ENCODE peak calls at places on chromosomes 12 and 14, in seven cellular contexts. C, D, Y, B, E, W and R are unnamed samples.

GRCh38 chr12:120438495-120439198 is 734 bp downstream of the COX6A1 start:
- DNase-seq in C (no peak), D (no peak), Y (no peak), B (no peak), E (no peak), W (no peak), R (peak; percentile 23)

GRCh38 chr12:132065203-132065602 is 78.9 kb downstream of the DDX51 start:
- DNase-seq in C (no peak), D (no peak), Y (no peak), B (no peak), E (no peak), W (no peak), R (no peak)

GRCh38 chr12:2198088-2198501 is 145.3 kb downstream of the CACNA1C start:
- DNase-seq in C (no peak), D (no peak), Y (no peak), B (no peak), E (peak; percentile 72), W (no peak), R (no peak)

GRCh38 chr14:105486974-105487448 is 325 bp downstream of the CRIP1 start:
- DNase-seq in C (no peak), D (no peak), Y (no peak), B (no peak), E (peak; percentile 70), W (peak; percentile 74), R (no peak)

GRCh38 chr12:47822386-47822785 is 2.7 kb upstream of the HDAC7 start:
- DNase-seq in C (no peak), D (no peak), Y (no peak), B (no peak), E (no peak), W (no peak), R (no peak)

GRCh38 chr14:34874386-34875030 is 652 bp downstream of the BAZ1A start:
- DNase-seq in C (peak; percentile 52), D (peak; percentile 73), Y (peak; percentile 19), B (peak; percentile 23), E (peak; percentile 81), W (peak; percentile 56), R (peak; percentile 53)

GRCh38 chr14:90534838-90535555 is 138.2 kb downstream of the CALM1 start:
- DNase-seq in C (no peak), D (no peak), Y (no peak), B (no peak), E (no peak), W (no peak), R (no peak)

GRCh38 chr14:86072134-86072894 is 542.4 kb downstream of the FLRT2 start:
- DNase-seq in C (no peak), D (no peak), Y (no peak), B (no peak), E (no peak), W (no peak), R (no peak)

GRCh38 chr12:24227550-24227949 is 278.1 kb upstream of the SOX5 start:
- DNase-seq in C (no peak), D (no peak), Y (no peak), B (no peak), E (no peak), W (no peak), R (no peak)

GRCh38 chr12:101653503-101653902 is 43.9 kb upstream of the CHPT1 start:
- DNase-seq in C (no peak), D (no peak), Y (peak; percentile 46), B (no peak), E (no peak), W (no peak), R (no peak)

GRCh38 chr14:61753631-61754030 is 8.6 kb upstream of the SNAPC1 start:
- DNase-seq in C (no peak), D (peak; percentile 51), Y (no peak), B (no peak), E (no peak), W (no peak), R (no peak)

GRCh38 chr14:105314287-105315185 is at the start of gene PACS2:
- DNase-seq in C (peak; percentile 85), D (peak; percentile 69), Y (peak; percentile 74), B (peak; percentile 54), E (peak; percentile 85), W (peak; percentile 76), R (peak; percentile 62)

GRCh38 chr14:68355415-68355814 is 437.5 kb downstream of the ZFP36L1 start:
- DNase-seq in C (no peak), D (no peak), Y (no peak), B (no peak), E (no peak), W (no peak), R (no peak)

GRCh38 chr12:86249276-86249675 is 6.9 kb downstream of the MGAT4C start:
- DNase-seq in C (no peak), D (no peak), Y (no peak), B (no peak), E (no peak), W (no peak), R (no peak)

GRCh38 chr12:46299846-46300245 is 31.0 kb upstream of the SLC38A1 start:
- DNase-seq in C (no peak), D (no peak), Y (no peak), B (no peak), E (no peak), W (no peak), R (no peak)

GRCh38 chr12:124758266-124759200 is 105.1 kb downstream of the SCARB1 start:
- DNase-seq in C (no peak), D (no peak), Y (no peak), B (no peak), E (no peak), W (no peak), R (peak; percentile 73)

GRCh38 chr14:74660167-74660566 is 48.1 kb upstream of the LTBP2 start:
- DNase-seq in C (no peak), D (no peak), Y (no peak), B (no peak), E (no peak), W (no peak), R (no peak)

GRCh38 chr14:74661726-74662450 is 49.9 kb upstream of the LTBP2 start:
- DNase-seq in C (no peak), D (no peak), Y (no peak), B (peak; percentile 68), E (no peak), W (no peak), R (no peak)

GRCh38 chr14:74660863-74661262 is 48.8 kb upstream of the LTBP2 start:
- DNase-seq in C (no peak), D (no peak), Y (no peak), B (no peak), E (no peak), W (no peak), R (no peak)

GRCh38 chr14:74664717-74665116 is 48.2 kb downstream of the AREL1 start:
- DNase-seq in C (no peak), D (no peak), Y (no peak), B (no peak), E (no peak), W (no peak), R (no peak)

GRCh38 chr14:74663884-74664283 is 49.0 kb downstream of the AREL1 start:
- DNase-seq in C (no peak), D (no peak), Y (no peak), B (peak; percentile 64), E (no peak), W (no peak), R (no peak)
- H3K36me3 ChIP-seq in C (peaks cover 80% of the 10 kb centered on the region), D (peaks cover 61% of the 10 kb centered on the region), Y (peaks cover 46% of the 10 kb centered on the region), B (no peaks in the 10 kb centered on the region), E (peaks cover 51% of the 10 kb centered on the region), W (peaks cover 29% of the 10 kb centered on the region), R (peaks cover 39% of the 10 kb centered on the region)

GRCh38 chr12:109535231-109535862 is 38.0 kb downstream of the MMAB start:
- DNase-seq in C (no peak), D (no peak), Y (no peak), B (no peak), E (no peak), W (no peak), R (no peak)

GRCh38 chr12:109532721-109533486 is 40.4 kb downstream of the MMAB start:
- DNase-seq in C (no peak), D (no peak), Y (no peak), B (no peak), E (no peak), W (no peak), R (no peak)

GRCh38 chr12:109531411-109531810 is 41.9 kb downstream of the MMAB start:
- DNase-seq in C (no peak), D (no peak), Y (no peak), B (no peak), E (no peak), W (no peak), R (no peak)

GRCh38 chr12:109534456-109534855 is 38.8 kb downstream of the MMAB start:
- DNase-seq in C (no peak), D (no peak), Y (no peak), B (no peak), E (no peak), W (no peak), R (no peak)

DNA sequence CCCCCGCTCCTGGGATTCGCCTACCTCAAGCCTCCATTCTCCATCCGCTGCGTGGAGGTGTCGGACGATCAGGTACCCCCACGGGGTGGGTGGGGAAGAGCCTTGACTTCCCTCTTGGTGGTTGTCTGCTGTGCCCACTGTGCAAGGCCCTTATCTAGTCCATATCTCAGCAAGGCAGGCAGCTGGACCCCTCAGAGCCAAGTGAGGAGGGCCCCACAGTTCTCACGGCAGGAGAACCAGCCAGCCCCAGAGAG is 39.9 kb downstream of the MMAB start:
- DNase-seq in C (no peak), D (no peak), Y (no peak), B (no peak), E (no peak), W (no peak), R (no peak)
- H3K36me3 ChIP-seq in C (peaks cover 97% of the 10 kb centered on the region), D (peaks cover 37% of the 10 kb centered on the region), Y (peaks cover 4% of the 10 kb centered on the region), B (peaks cover 21% of the 10 kb centered on the region), E (no peaks in the 10 kb centered on the region), W (peaks cover 13% of the 10 kb centered on the region), R (no peaks in the 10 kb centered on the region)

DNA sequence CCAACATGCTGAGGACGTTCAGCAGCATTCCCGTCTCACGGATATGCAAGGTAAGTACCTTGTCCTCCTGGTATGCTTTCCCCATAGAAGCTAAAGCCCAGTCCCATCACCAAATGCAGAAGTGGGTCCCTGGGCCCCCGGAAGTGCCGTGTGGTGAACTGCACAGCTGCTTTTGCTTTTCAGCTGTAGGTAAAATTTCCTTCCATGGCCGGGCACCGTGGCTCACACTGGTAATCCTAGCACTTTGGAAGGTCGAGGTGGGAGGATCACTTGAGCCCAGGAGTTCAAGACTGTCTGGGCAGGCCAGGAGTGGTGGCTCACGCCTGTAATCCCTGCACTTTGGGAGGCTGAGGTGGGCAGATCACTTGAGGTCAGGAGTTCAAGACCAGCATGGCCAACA is 44.1 kb downstream of the HSP90AA1 start:
- DNase-seq in C (no peak), D (no peak), Y (no peak), B (no peak), E (no peak), W (no peak), R (no peak)
- H3K36me3 ChIP-seq in C (peaks cover 89% of the 10 kb centered on the region), D (peaks cover 91% of the 10 kb centered on the region), Y (peaks cover 85% of the 10 kb centered on the region), B (peaks cover 57% of the 10 kb centered on the region), E (peaks cover 77% of the 10 kb centered on the region), W (peaks cover 79% of the 10 kb centered on the region), R (peaks cover 88% of the 10 kb centered on the region)

DNA sequence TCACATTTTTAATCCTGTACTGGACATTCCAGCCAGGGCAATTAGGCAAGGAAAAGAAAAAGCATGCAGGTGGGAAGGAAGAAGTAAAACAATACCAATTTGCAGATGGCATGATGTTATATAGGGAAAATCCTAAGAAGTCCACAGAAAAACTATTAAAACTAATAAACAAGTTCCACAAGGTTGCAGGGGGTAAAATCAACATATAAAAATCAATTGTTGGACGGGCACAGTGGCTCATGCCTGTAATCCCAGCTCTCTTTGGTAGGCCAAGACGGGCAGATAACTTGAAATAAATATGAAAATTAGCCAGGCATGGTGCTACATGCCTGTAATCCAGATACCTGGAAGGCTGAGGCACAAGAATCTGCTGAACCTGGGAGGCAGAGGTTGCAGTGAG is 31.9 kb downstream of the SEC23A start:
- DNase-seq in C (no peak), D (no peak), Y (no peak), B (no peak), E (no peak), W (no peak), R (no peak)
- H3K36me3 ChIP-seq in C (peaks cover 87% of the 10 kb centered on the region), D (peaks cover 48% of the 10 kb centered on the region), Y (peaks cover 46% of the 10 kb centered on the region), B (peaks cover 16% of the 10 kb centered on the region), E (peaks cover 49% of the 10 kb centered on the region), W (peaks cover 5% of the 10 kb centered on the region), R (peaks cover 26% of the 10 kb centered on the region)